ENCODE peak calls at places on chromosomes 12 and 14, in eight cellular contexts. L is left lung, P is AG04449, V is MM.1S, E is neural crest cell, D is choroid plexus epithelial cell, Z is type B pancreatic cell, X is dorsolateral prefrontal cortex. Q is an unnamed sample.
A peak's percentile ranks its signal among the peaks of the same experiment; 100 is the strongest.

GRCh38 chr12:52537101-52537500 is 15.8 kb downstream of the KRT71 start:
- DNase-seq in E (no peak), D (no peak), V (no peak), L (no peak), Z (no peak), P (no peak), X (no peak), Q (no peak)

GRCh38 chr14:104099096-104100041 is 13.9 kb downstream of the ASPG start:
- DNase-seq in X (no peak), P (no peak), Z (no peak), V (no peak), D (no peak), L (peak; percentile 63), E (no peak), Q (no peak)

GRCh38 chr14:92726135-92726932 is 22.1 kb downstream of the LGMN start:
- DNase-seq in E (no peak), L (peak; percentile 91), X (no peak), Z (no peak), D (peak; percentile 95), V (no peak), P (no peak), Q (no peak)

GRCh38 chr14:39219075-39219499 is 14.6 kb upstream of the MIA2 start:
- DNase-seq in X (no peak), L (no peak), V (peak; percentile 12), D (peak; percentile 85), P (no peak), E (no peak), Z (no peak), Q (no peak)

GRCh38 chr14:24411468-24412454 is 13.0 kb downstream of the NYNRIN start:
- DNase-seq in L (no peak), P (no peak), V (no peak), Z (peak; percentile 67), X (peak; percentile 43), D (peak; percentile 85), E (no peak), Q (peak; percentile 75)

GRCh38 chr12:8032242-8033152 is at the start of gene FOXJ2:
- DNase-seq in Z (peak; percentile 84), X (peak; percentile 56), P (no peak), E (peak; percentile 62), V (peak; percentile 80), L (peak; percentile 97), D (peak; percentile 73), Q (peak; percentile 87)

GRCh38 chr12:113424915-113425823 is 3.0 kb downstream of the SDSL start:
- DNase-seq in E (peak; percentile 72), X (peak; percentile 46), Z (no peak), P (no peak), D (peak; percentile 76), L (peak; percentile 87), V (peak; percentile 12), Q (peak; percentile 81)

GRCh38 chr12:105738036-105738435 is 400.7 kb downstream of the NUAK1 start:
- DNase-seq in L (no peak), V (no peak), D (peak; percentile 68), P (no peak), Z (no peak), X (no peak), E (no peak), Q (no peak)

GRCh38 chr14:60310086-60310684 is 61.2 kb downstream of the PPM1A start:
- DNase-seq in D (peak; percentile 26), X (no peak), L (no peak), E (no peak), P (no peak), Z (no peak), V (no peak), Q (no peak)

DNA sequence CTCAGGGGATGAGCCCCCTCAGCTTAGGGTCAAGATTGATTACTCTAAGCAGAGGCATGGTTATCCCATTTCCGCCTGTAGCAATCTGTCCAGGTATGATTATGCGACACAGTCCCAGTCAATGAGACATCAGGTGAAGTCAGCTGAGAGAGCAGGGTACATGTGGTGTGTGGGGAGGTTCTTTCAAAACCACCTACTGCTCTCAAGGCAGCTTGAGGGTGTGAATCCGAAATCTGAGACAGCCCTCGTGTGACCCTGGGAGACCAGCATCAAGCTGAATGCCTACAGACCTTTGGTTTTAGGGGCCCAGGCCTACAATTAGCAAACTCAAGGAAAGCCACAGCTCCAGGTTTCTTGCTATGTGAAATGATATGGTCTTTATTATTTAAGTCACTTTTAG is 275.7 kb downstream of the ITPR2 start:
- DNase-seq in D (no peak), E (no peak), Z (no peak), X (no peak), L (no peak), V (no peak), P (no peak), Q (no peak)
- TF ChIP-seq CTCF in D (no peak), E (no peak), Z (no peak), X (no peak), L (no peak), V (no peak), P (no peak), Q (no peak)

GRCh38 chr12:97288526-97288925 is 174.1 kb upstream of the RMST start:
- DNase-seq in X (no peak), Z (no peak), P (no peak), E (no peak), D (no peak), L (no peak), V (no peak), Q (no peak)

DNA sequence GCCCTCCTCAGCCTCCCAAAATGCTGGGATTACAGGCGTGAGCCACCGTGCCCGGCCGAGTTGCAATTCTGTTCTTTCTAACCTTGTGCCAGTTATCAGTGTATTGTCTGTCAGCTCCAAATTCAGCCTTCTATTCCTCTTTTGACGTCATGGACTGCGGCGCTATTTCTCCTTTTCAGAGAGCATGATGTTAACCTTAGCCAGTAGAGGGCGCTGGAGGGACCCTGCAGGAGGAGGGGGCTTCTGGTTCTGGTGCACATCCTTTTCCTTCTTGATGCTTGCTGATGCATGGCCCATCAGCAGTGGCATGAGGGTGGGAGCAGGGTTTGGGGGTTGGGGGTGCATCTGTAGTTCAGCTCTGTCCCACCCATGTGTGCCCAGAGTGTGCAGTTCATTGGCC is 179.3 kb upstream of the RMST start:
- DNase-seq in V (no peak), Z (no peak), P (no peak), D (no peak), E (no peak), L (no peak), X (no peak), Q (no peak)
- TF ChIP-seq CTCF in V (peak; percentile 25), Z (peak; percentile 51), P (no peak), D (no peak), E (peak; percentile 34), L (no peak), X (no peak), Q (no peak)

GRCh38 chr12:46343122-46343852 is 29.3 kb downstream of the SLC38A2 start:
- DNase-seq in Z (no peak), L (no peak), E (no peak), P (no peak), X (no peak), D (no peak), V (no peak), Q (no peak)

GRCh38 chr12:46339051-46339450 is 33.5 kb downstream of the SLC38A2 start:
- DNase-seq in D (no peak), P (no peak), Z (no peak), X (no peak), V (no peak), L (no peak), E (no peak), Q (no peak)

DNA sequence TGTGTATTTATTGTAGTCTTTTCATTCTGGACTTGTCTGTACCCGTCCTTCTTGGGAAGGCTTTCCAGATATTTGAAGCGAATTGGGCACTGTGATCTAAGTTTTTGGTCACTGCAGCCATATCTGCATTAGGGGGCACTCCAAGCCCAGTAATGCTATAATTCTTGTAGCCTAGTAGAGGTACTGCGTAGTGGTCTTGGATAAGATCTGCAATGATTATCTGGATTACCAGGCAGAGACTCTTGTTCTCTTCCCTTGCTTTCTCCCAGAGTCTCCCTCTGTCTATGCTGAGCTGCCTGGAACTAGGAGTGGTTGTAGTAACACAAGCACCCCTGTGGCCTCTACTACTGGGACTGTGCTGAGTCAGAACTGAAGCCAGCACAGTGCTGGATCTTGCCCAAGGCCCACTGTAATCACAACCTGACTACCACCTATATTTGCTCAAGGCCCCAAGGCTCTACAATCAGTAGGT is 30.0 kb downstream of the SLC38A2 start:
- DNase-seq in Z (no peak), P (no peak), D (peak; percentile 71), X (peak; percentile 24), V (no peak), L (no peak), E (no peak), Q (no peak)
- TF ChIP-seq CTCF in Z (peak; percentile 67), P (peak; percentile 25), D (peak; percentile 61), X (peak; percentile 62), V (peak; percentile 51), L (peak; percentile 49), E (peak; percentile 53), Q (peak; percentile 24)

DNA sequence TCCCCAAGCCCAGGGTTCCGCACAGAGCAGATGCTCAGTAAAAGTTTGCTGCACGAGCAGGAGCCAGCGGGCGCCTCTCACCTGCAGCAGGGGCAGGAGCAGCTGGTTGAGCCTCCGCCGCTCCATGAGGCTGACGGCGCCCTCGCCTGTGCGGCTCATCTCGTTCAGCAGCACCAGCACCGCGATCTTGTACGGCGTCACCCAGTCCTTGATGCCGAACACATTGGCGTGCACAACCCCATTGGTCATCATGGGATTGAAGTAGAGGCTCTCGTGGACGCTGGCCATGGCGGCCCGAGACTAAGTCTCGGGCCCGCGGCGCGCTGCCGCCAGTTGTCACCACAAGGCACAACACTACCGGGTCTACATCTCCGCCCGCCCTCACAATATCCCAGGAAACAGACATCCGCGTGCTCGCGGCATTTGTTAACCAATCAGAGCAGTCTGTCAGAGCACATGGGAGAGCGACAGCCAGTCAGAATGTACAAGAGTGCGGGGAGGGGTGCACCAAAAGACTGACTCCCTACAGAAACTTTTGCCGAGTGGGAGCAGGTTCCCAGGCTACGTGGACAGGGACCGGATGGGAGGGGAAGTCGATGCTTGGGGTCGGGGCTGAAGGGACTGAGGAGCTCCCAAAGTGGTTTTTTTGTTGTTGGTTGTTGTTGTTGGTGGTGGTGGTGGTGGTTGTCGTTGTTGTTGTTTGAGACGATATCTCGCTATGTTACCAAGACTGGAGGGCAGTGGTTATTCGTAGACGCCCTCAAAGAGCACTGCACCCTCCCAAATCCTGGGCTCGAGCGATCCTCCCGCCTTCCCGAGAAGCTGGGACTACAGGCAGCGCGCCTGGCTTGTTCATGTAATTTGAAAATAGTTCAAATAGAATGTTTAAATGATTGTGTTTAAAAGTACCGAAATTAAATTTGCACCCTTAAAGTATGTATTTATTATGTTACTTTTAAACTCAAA is at the start of gene ANAPC5:
- DNase-seq in X (peak; percentile 99), V (peak; percentile 93), E (peak; percentile 79), D (peak; percentile 99), Z (peak; percentile 91), L (peak; percentile 93), P (peak; percentile 96), Q (peak; percentile 97)
- TF ChIP-seq CTCF in X (no peak), V (peak; percentile 3), E (peak; percentile 26), D (no peak), Z (no peak), L (no peak), P (no peak), Q (no peak)

DNA sequence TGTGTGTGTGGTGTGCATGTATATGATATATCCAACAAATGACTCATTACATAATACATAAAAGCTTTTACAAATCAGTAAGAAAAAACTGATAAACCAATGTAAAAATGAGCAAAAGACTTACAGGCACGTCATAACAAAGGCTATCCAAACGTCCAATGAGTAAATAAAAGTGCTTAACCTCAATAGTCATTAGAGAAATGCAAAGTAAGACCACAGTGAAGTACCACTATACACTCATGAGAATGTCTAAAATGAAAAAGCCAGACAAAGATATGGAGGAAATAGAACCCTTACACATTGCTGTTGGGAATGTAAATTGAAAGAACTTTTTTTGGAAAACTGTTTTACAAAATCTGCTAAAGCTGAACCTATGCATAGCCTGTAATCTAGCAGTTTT is 7.8 kb downstream of the ABCD2 start:
- DNase-seq in D (no peak), X (no peak), V (no peak), L (no peak), E (no peak), Z (no peak), P (no peak), Q (no peak)
- TF ChIP-seq CTCF in D (no peak), X (no peak), V (no peak), L (no peak), E (no peak), Z (no peak), P (no peak), Q (no peak)